ENCODE peak calls at places on chromosome 9, in five cellular contexts. U is spleen, T is uterus, L is transverse colon, Q is heart left ventricle. J is an unnamed sample. For H3K4me1, the result is how much of the 10 kb centered on the place peaks cover.

GRCh38 chr9:36074870-36075532 is 38.3 kb downstream of the RECK start:
- DNase-seq in U (no peak), T (peak), L (peak), Q (peak), J (peak)

GRCh38 chr9:35522189-35522588 is 32.3 kb downstream of the RUSC2 start:
- DNase-seq in U (no peak), T (no peak), L (no peak), Q (no peak), J (no peak)

GRCh38 chr9:77981332-77981731 is 50.3 kb downstream of the GNAQ start:
- DNase-seq in U (peak), T (no peak), L (peak), Q (peak), J (no peak)

GRCh38 chr9:91362212-91362611 is 494 bp upstream of the AUH start:
- DNase-seq in U (peak), T (no peak), L (no peak), Q (no peak), J (no peak)

GRCh38 chr9:104240890-104241289 is 146.8 kb downstream of the SMC2 start:
- DNase-seq in U (no peak), T (no peak), L (no peak), Q (no peak), J (no peak)

GRCh38 chr9:37677435-37677834 is 26.7 kb downstream of the FRMPD1 start:
- DNase-seq in U (no peak), T (no peak), L (no peak), Q (no peak), J (peak)

GRCh38 chr9:89655990-89656657 is 51.3 kb downstream of the GADD45G start:
- DNase-seq in U (peak), T (peak), L (no peak), Q (no peak), J (no peak)

GRCh38 chr9:107907261-107907660 is 417.7 kb upstream of the KLF4 start:
- DNase-seq in U (no peak), T (no peak), L (no peak), Q (no peak), J (no peak)

GRCh38 chr9:77575785-77576184 is 72.3 kb downstream of the GNA14 start:
- DNase-seq in U (no peak), T (no peak), L (no peak), Q (no peak), J (no peak)

GRCh38 chr9:32703635-32704034 is 68.2 kb upstream of the TAF1L start:
- DNase-seq in U (no peak), T (no peak), L (no peak), Q (no peak), J (no peak)

GRCh38 chr9:79694676-79695400 is 123.1 kb downstream of the TLE4 start:
- DNase-seq in U (no peak), T (no peak), L (no peak), Q (no peak), J (no peak)

GRCh38 chr9:86321373-86321772 is 32.8 kb downstream of the TUT7 start:
- DNase-seq in U (no peak), T (no peak), L (no peak), Q (no peak), J (no peak)

GRCh38 chr9:78207319-78207718 is 28.6 kb upstream of the CEP78 start:
- DNase-seq in U (no peak), T (no peak), L (no peak), Q (no peak), J (no peak)

GRCh38 chr9:122394265-122395242 is 23.7 kb downstream of the PTGS1 start:
- DNase-seq in U (no peak), T (peak), L (peak), Q (peak), J (peak)

GRCh38 chr9:129150672-129151211 is 27.3 kb downstream of the IER5L start:
- DNase-seq in U (no peak), T (no peak), L (no peak), Q (no peak), J (no peak)

GRCh38 chr9:20242767-20243166 is 379.5 kb downstream of the MLLT3 start:
- DNase-seq in U (no peak), T (no peak), L (no peak), Q (no peak), J (no peak)

GRCh38 chr9:6305954-6306563 is 22.1 kb upstream of the TPD52L3 start:
- DNase-seq in U (no peak), T (no peak), L (no peak), Q (no peak), J (no peak)

GRCh38 chr9:34962530-34962929 is 4.4 kb downstream of the PHF24 start:
- DNase-seq in U (no peak), T (no peak), L (no peak), Q (no peak), J (no peak)

GRCh38 chr9:21316860-21317259 is 11.7 kb upstream of the IFNA5 start:
- DNase-seq in U (peak), T (no peak), L (no peak), Q (no peak), J (no peak)

GRCh38 chr9:98929096-98929495 is 14.6 kb upstream of the COL15A1 start:
- DNase-seq in U (no peak), T (no peak), L (no peak), Q (no peak), J (no peak)

GRCh38 chr9:121222524-121223171 is 21.0 kb upstream of the RAB14 start:
- DNase-seq in U (no peak), T (no peak), L (no peak), Q (no peak), J (no peak)

GRCh38 chr9:13970018-13970417 is 343.9 kb downstream of the NFIB start:
- DNase-seq in U (no peak), T (no peak), L (no peak), Q (no peak), J (no peak)

GRCh38 chr9:79580065-79580464 is 8.3 kb downstream of the TLE4 start:
- DNase-seq in U (no peak), T (no peak), L (no peak), Q (no peak), J (no peak)

GRCh38 chr9:83655433-83655832 is 32.5 kb downstream of the IDNK start:
- DNase-seq in U (no peak), T (no peak), L (no peak), Q (no peak), J (no peak)

GRCh38 chr9:134781895-134782294 is 98.7 kb upstream of the FCN2 start:
- DNase-seq in U (no peak), T (no peak), L (no peak), Q (no peak), J (no peak)

GRCh38 chr9:20625003-20625349 is 2.7 kb upstream of the MLLT3 start:
- DNase-seq in U (no peak), T (no peak), L (no peak), Q (no peak), J (no peak)

GRCh38 chr9:91740713-91741112 is 209.3 kb downstream of the ROR2 start:
- DNase-seq in U (peak), T (peak), L (peak), Q (peak), J (no peak)

GRCh38 chr9:29214702-29215248 is 1641.5 kb upstream of the C9orf72 start:
- DNase-seq in U (no peak), T (peak), L (no peak), Q (no peak), J (no peak)

GRCh38 chr9:72635197-72635596 is 113.8 kb downstream of the TMC1 start:
- DNase-seq in U (no peak), T (no peak), L (no peak), Q (no peak), J (no peak)

GRCh38 chr9:10341057-10341456 is 271.7 kb downstream of the PTPRD start:
- DNase-seq in U (no peak), T (no peak), L (no peak), Q (no peak), J (no peak)

GRCh38 chr9:134760750-134761420 is 119.3 kb downstream of the COL5A1 start:
- DNase-seq in U (no peak), T (no peak), L (no peak), Q (no peak), J (no peak)

GRCh38 chr9:40884072-40884901 is 244.2 kb downstream of the FOXD4L6 start:
- DNase-seq in U (peak), T (no peak), L (no peak), Q (no peak), J (peak)

GRCh38 chr9:37283730-37284235 is 138.7 kb upstream of the GRHPR start:
- DNase-seq in U (no peak), T (no peak), L (no peak), Q (no peak), J (no peak)

GRCh38 chr9:92934321-92934720 is 13.0 kb upstream of the FGD3 start:
- DNase-seq in U (no peak), T (no peak), L (no peak), Q (no peak), J (no peak)

GRCh38 chr9:20988061-20988460 is 43.4 kb downstream of the HACD4 start:
- DNase-seq in U (no peak), T (no peak), L (no peak), Q (no peak), J (no peak)

GRCh38 chr9:70420267-70421019 is 6.0 kb upstream of the KLF9 start:
- DNase-seq in U (peak), T (peak), L (peak), Q (peak), J (peak)

GRCh38 chr9:127518091-127518856 is 67.0 kb downstream of the LRSAM1 start:
- DNase-seq in U (no peak), T (no peak), L (no peak), Q (peak), J (no peak)
- H3K4me1 ChIP-seq in U (under half), T (under half), L (under half), Q (under half), J (half or more)

GRCh38 chr9:26949604-26950003 is 2.6 kb upstream of the PLAA start:
- DNase-seq in U (no peak), T (no peak), L (no peak), Q (no peak), J (no peak)

GRCh38 chr9:26947736-26948135 is 694 bp upstream of the PLAA start:
- DNase-seq in U (peak), T (no peak), L (no peak), Q (no peak), J (no peak)

GRCh38 chr9:26950521-26950920 is 3.5 kb upstream of the PLAA start:
- DNase-seq in U (no peak), T (no peak), L (no peak), Q (no peak), J (no peak)

GRCh38 chr9:26945591-26945990 is 1.5 kb downstream of the PLAA start:
- DNase-seq in U (no peak), T (no peak), L (no peak), Q (no peak), J (no peak)

GRCh38 chr9:26946753-26947727 is at the start of gene PLAA:
- DNase-seq in U (peak), T (peak), L (peak), Q (peak), J (peak)
- TF ChIP-seq POLR2A in U (no peak), T (peak), L (peak), Q (peak), J (no peak)

GRCh38 chr9:109037946-109038345 is 24.6 kb upstream of the CTNNAL1 start:
- DNase-seq in U (no peak), T (no peak), L (no peak), Q (no peak), J (no peak)
- H3K27ac ChIP-seq in U (no peak), T (no peak), L (no peak), Q (no peak), J (no peak)

DNA sequence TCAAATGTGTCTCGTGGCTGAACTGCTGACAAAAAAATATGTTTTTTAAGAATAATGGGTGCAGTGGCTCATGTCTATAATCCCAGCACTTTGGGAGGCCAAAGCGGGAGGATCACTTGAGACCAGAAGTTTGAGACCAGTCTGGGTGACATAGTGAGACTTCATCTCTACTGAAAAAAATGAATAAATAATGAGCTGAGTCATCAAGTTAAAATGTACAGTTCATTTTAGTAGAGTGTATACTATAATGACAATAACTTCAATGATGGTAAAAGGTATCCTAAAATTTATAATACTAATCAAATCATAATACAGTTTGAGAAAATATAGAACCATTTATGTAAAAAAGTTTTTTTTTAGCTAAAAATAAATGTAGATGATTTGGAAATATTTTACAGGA is 37.9 kb upstream of the TJP2 start:
- DNase-seq in U (no peak), T (no peak), L (no peak), Q (no peak), J (no peak)
- H3K4me1 ChIP-seq in U (under half), T (under half), L (under half), Q (half or more), J (under half)

DNA sequence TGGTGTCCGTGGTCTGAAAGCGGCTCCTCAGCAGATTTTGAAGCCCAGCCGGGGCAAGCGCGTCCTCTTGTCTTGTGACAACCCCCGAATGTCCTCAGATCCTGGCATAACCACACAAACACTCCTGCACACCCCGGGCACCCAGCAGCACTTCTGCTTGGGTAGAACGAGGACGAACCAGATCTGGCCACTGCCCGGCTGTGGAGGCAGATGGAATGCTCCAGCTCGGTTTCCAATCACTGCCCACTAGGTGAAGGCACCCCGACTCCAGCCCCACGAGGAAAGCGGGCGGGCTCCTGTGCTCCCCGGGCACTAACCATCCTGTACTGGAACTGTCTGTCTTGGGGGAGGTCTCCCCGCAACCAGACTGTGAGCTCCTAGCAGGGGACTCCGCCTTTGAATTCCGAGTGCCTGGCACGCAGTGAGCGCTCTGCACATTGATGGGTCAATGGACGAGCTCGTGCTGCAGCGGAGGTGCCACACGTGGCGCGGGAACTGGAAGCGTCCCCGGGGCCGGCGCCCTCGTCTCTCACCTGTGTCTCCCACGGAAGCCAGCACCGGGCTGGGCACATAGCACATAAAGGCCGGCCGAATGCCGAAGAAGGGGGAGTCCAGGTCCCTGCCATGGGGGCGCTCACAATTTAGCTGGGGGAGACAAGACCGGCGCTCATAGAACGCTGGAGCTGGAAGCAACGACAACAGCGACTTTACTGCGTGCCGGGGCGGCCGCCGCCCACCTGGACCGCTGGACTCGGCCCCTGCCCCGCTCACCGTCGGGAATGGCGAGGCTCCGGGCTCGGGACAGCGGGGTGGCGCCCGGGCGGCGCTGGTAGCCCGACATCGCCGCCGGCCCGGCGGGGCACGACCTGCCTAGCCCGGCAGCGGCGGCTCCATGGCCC is 608 bp downstream of the ENTR1 start:
- DNase-seq in U (peak), T (no peak), L (peak), Q (no peak), J (no peak)
- TF ChIP-seq POLR2A in U (no peak), T (no peak), L (peak), Q (no peak), J (no peak)

GRCh38 chr9:130741831-130742449 is 48.4 kb downstream of the EXOSC2 start:
- DNase-seq in U (no peak), T (no peak), L (no peak), Q (no peak), J (no peak)
- H3K27ac ChIP-seq in U (no peak), T (no peak), L (no peak), Q (no peak), J (no peak)

GRCh38 chr9:124749811-124750210 is 21.3 kb downstream of the NR6A1 start:
- DNase-seq in U (no peak), T (no peak), L (no peak), Q (no peak), J (no peak)

GRCh38 chr9:124755061-124755460 is 16.1 kb downstream of the NR6A1 start:
- DNase-seq in U (no peak), T (no peak), L (no peak), Q (no peak), J (no peak)

GRCh38 chr9:124754289-124754688 is 16.8 kb downstream of the NR6A1 start:
- DNase-seq in U (no peak), T (no peak), L (no peak), Q (no peak), J (no peak)

GRCh38 chr9:124756011-124756410 is 15.1 kb downstream of the NR6A1 start:
- DNase-seq in U (no peak), T (no peak), L (no peak), Q (no peak), J (no peak)

GRCh38 chr9:124752967-124753366 is 18.1 kb downstream of the NR6A1 start:
- DNase-seq in U (no peak), T (no peak), L (no peak), Q (no peak), J (no peak)
- H3K4me1 ChIP-seq in U (under half), T (under half), L (under half), Q (under half), J (under half)

DNA sequence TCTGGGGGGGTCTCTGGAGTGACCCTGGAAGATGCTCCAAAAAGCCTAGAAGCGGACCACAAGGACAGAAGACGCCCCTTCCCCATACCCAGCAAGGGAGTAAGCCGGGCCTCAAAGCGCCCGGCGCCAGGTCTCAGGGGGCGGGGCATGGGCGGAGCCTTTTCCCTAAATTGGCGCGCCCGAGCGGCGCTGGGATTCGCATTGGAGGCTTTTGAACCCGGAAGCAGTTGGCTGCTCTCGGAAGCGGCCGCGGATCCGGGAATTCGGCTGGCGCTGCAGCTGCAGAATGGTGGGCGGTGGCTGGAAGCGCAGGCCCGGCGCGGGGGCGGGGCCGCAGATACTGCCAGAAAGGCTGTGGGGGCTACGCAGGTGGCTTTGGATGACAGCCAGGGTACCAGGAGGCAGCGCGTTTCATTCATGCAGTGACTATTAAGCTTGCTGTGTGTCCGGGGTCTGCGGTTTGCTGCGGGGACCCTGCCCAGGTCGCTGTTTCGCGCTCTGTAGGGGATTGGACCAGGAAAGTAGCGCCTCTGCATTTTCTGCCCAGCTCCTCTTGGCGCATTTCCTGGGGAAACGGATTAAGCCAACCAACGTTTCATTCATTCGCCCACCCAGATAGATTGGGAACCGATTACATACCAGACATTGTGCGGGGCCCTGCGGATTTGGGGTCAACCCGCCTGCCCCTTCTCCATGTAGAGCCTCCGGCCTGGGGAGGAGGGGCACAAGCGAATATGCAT is 83.0 kb upstream of the FREM1 start:
- DNase-seq in U (peak), T (peak), L (peak), Q (peak), J (no peak)
- TF ChIP-seq POLR2A in U (no peak), T (peak), L (no peak), Q (no peak), J (no peak)